ENCODE peak calls at places on chromosomes 2 and 18, in eight cellular contexts. One of them, this sample, is unnamed.

GRCh38 chr2:235560345-235560744 is 66.5 kb downstream of the AGAP1 start:
- DNase-seq in posterior vena cava: no peak
- DNase-seq in T1000: no peak
- DNase-seq in activated effector memory CD4-positive, alpha-beta T cell treated with Interleukin-2 at 50 U/mL for 16 hours: no peak
- DNase-seq in activated CD4-positive, alpha-beta T cell treated with anti-CD3 and anti-CD28 coated beads for 48 hours: no peak
- DNase-seq in AG10803: no peak
- DNase-seq in mesenchymal stem cell: no peak
- DNase-seq in germinal center: no peak
- DNase-seq in this sample: no peak

GRCh38 chr2:74982581-74982980 is 24.1 kb downstream of the POLE4 start:
- DNase-seq in posterior vena cava: no peak
- DNase-seq in T1000: no peak
- DNase-seq in activated effector memory CD4-positive, alpha-beta T cell treated with Interleukin-2 at 50 U/mL for 16 hours: no peak
- DNase-seq in activated CD4-positive, alpha-beta T cell treated with anti-CD3 and anti-CD28 coated beads for 48 hours: no peak
- DNase-seq in AG10803: no peak
- DNase-seq in mesenchymal stem cell: no peak
- DNase-seq in germinal center: no peak
- DNase-seq in this sample: no peak

GRCh38 chr2:38301340-38301968 is 75.6 kb downstream of the ATL2 start:
- DNase-seq in posterior vena cava: no peak
- DNase-seq in T1000: no peak
- DNase-seq in activated effector memory CD4-positive, alpha-beta T cell treated with Interleukin-2 at 50 U/mL for 16 hours: no peak
- DNase-seq in activated CD4-positive, alpha-beta T cell treated with anti-CD3 and anti-CD28 coated beads for 48 hours: peak
- DNase-seq in AG10803: no peak
- DNase-seq in mesenchymal stem cell: no peak
- DNase-seq in germinal center: peak
- DNase-seq in this sample: peak

GRCh38 chr2:180130403-180130802 is 123.3 kb upstream of the CWC22 start:
- DNase-seq in posterior vena cava: no peak
- DNase-seq in T1000: no peak
- DNase-seq in activated effector memory CD4-positive, alpha-beta T cell treated with Interleukin-2 at 50 U/mL for 16 hours: no peak
- DNase-seq in activated CD4-positive, alpha-beta T cell treated with anti-CD3 and anti-CD28 coated beads for 48 hours: no peak
- DNase-seq in AG10803: peak
- DNase-seq in mesenchymal stem cell: peak
- DNase-seq in germinal center: no peak
- DNase-seq in this sample: no peak

GRCh38 chr2:172440795-172441194 is 13.4 kb downstream of the ITGA6 start:
- DNase-seq in posterior vena cava: no peak
- DNase-seq in T1000: no peak
- DNase-seq in activated effector memory CD4-positive, alpha-beta T cell treated with Interleukin-2 at 50 U/mL for 16 hours: no peak
- DNase-seq in activated CD4-positive, alpha-beta T cell treated with anti-CD3 and anti-CD28 coated beads for 48 hours: no peak
- DNase-seq in AG10803: no peak
- DNase-seq in mesenchymal stem cell: no peak
- DNase-seq in germinal center: no peak
- DNase-seq in this sample: no peak

GRCh38 chr18:63271881-63272299 is 47.7 kb downstream of the BCL2 start:
- DNase-seq in posterior vena cava: no peak
- DNase-seq in T1000: no peak
- DNase-seq in activated effector memory CD4-positive, alpha-beta T cell treated with Interleukin-2 at 50 U/mL for 16 hours: no peak
- DNase-seq in activated CD4-positive, alpha-beta T cell treated with anti-CD3 and anti-CD28 coated beads for 48 hours: no peak
- DNase-seq in AG10803: no peak
- DNase-seq in mesenchymal stem cell: no peak
- DNase-seq in germinal center: no peak
- DNase-seq in this sample: no peak

GRCh38 chr2:15539999-15540398 is 21.1 kb downstream of the NBAS start:
- DNase-seq in posterior vena cava: no peak
- DNase-seq in T1000: no peak
- DNase-seq in activated effector memory CD4-positive, alpha-beta T cell treated with Interleukin-2 at 50 U/mL for 16 hours: no peak
- DNase-seq in activated CD4-positive, alpha-beta T cell treated with anti-CD3 and anti-CD28 coated beads for 48 hours: no peak
- DNase-seq in AG10803: no peak
- DNase-seq in mesenchymal stem cell: no peak
- DNase-seq in germinal center: peak
- DNase-seq in this sample: no peak

GRCh38 chr2:216838146-216838545 is 21.7 kb downstream of the TNP1 start:
- DNase-seq in posterior vena cava: no peak
- DNase-seq in T1000: no peak
- DNase-seq in activated effector memory CD4-positive, alpha-beta T cell treated with Interleukin-2 at 50 U/mL for 16 hours: no peak
- DNase-seq in activated CD4-positive, alpha-beta T cell treated with anti-CD3 and anti-CD28 coated beads for 48 hours: no peak
- DNase-seq in AG10803: no peak
- DNase-seq in mesenchymal stem cell: no peak
- DNase-seq in germinal center: no peak
- DNase-seq in this sample: peak

GRCh38 chr2:60075048-60075447 is 478.4 kb downstream of the BCL11A start:
- DNase-seq in posterior vena cava: no peak
- DNase-seq in T1000: no peak
- DNase-seq in activated effector memory CD4-positive, alpha-beta T cell treated with Interleukin-2 at 50 U/mL for 16 hours: no peak
- DNase-seq in activated CD4-positive, alpha-beta T cell treated with anti-CD3 and anti-CD28 coated beads for 48 hours: no peak
- DNase-seq in AG10803: no peak
- DNase-seq in mesenchymal stem cell: no peak
- DNase-seq in germinal center: no peak
- DNase-seq in this sample: no peak

GRCh38 chr2:102417946-102418345 is 5.0 kb upstream of the IL18RAP start:
- DNase-seq in posterior vena cava: no peak
- DNase-seq in T1000: no peak
- DNase-seq in activated effector memory CD4-positive, alpha-beta T cell treated with Interleukin-2 at 50 U/mL for 16 hours: no peak
- DNase-seq in activated CD4-positive, alpha-beta T cell treated with anti-CD3 and anti-CD28 coated beads for 48 hours: no peak
- DNase-seq in AG10803: no peak
- DNase-seq in mesenchymal stem cell: no peak
- DNase-seq in germinal center: no peak
- DNase-seq in this sample: no peak

This sample was measured in right cardiac atrium.